ENCODE peak calls at places on chromosomes 12 and 14, in seven cellular contexts. L is sigmoid colon, M is H1, K is Panc1, T is GM12892, D is upper lobe of left lung, W is K562. O is an unnamed sample.
A peak's percentile ranks its signal among the peaks of the same experiment; 100 is the strongest.

GRCh38 chr14:61171687-61172086 is 109.5 kb downstream of the TMEM30B start:
- DNase-seq in D (no peak), W (no peak), L (no peak), T (no peak), K (no peak), M (no peak), O (no peak)

GRCh38 chr12:104825408-104825807 is 132.7 kb downstream of the SLC41A2 start:
- DNase-seq in M (no peak), L (no peak), D (no peak), K (no peak), T (no peak), W (peak; percentile 31), O (no peak)

GRCh38 chr12:120290541-120291312 is 976 bp downstream of the RNU4-2 start:
- DNase-seq in L (peak; percentile 69), T (no peak), W (no peak), D (peak; percentile 82), M (peak; percentile 64), K (peak; percentile 46), O (no peak)

GRCh38 chr12:5548152-5548933 is 116.4 kb downstream of the NTF3 start:
- DNase-seq in W (no peak), D (no peak), K (no peak), M (no peak), T (no peak), L (no peak), O (no peak)

GRCh38 chr12:107990325-107990724 is 138.8 kb upstream of the WSCD2 start:
- DNase-seq in K (no peak), T (no peak), D (no peak), M (peak; percentile 62), W (peak; percentile 19), L (no peak), O (no peak)

GRCh38 chr12:51923506-51924365 is 16.4 kb downstream of the ACVRL1 start:
- DNase-seq in T (no peak), L (peak; percentile 79), K (peak; percentile 4), M (peak; percentile 93), W (peak; percentile 70), D (peak; percentile 72), O (no peak)

GRCh38 chr12:71693126-71693525 is 7.2 kb downstream of the TMEM19 start:
- DNase-seq in L (no peak), D (no peak), W (no peak), T (no peak), K (no peak), M (no peak), O (no peak)

GRCh38 chr14:93006484-93007128 is 83.7 kb downstream of the CHGA start:
- DNase-seq in T (no peak), M (no peak), K (no peak), D (no peak), W (no peak), L (no peak), O (no peak)

GRCh38 chr14:86847176-86847575 is 1145.8 kb downstream of the GALC start:
- DNase-seq in D (no peak), W (no peak), L (no peak), T (no peak), K (no peak), M (no peak), O (no peak)

GRCh38 chr12:5713599-5714001 is 231.5 kb downstream of the ANO2 start:
- DNase-seq in D (no peak), T (no peak), L (no peak), K (no peak), W (no peak), M (no peak), O (no peak)

GRCh38 chr14:33682746-33683145 is 268.1 kb downstream of the EGLN3 start:
- DNase-seq in M (no peak), D (no peak), L (peak; percentile 72), T (no peak), W (no peak), K (no peak), O (no peak)

GRCh38 chr14:90693413-90693812 is 122.8 kb downstream of the TTC7B start:
- DNase-seq in K (no peak), L (no peak), T (no peak), W (no peak), M (no peak), D (no peak), O (no peak)

GRCh38 chr12:66237505-66238175 is 48.6 kb downstream of the IRAK3 start:
- DNase-seq in M (no peak), D (no peak), T (no peak), L (no peak), W (no peak), K (no peak), O (no peak)

GRCh38 chr14:41636492-41637392 is 30.1 kb downstream of the LRFN5 start:
- DNase-seq in W (no peak), T (no peak), M (no peak), D (no peak), K (no peak), L (no peak), O (no peak)

GRCh38 chr12:70722584-70723343 is 85.5 kb upstream of the PTPRB start:
- DNase-seq in T (no peak), D (no peak), W (no peak), L (no peak), M (no peak), K (no peak), O (no peak)

GRCh38 chr12:94749890-94750289 is 99.5 kb upstream of the TMCC3 start:
- DNase-seq in D (no peak), K (no peak), L (no peak), M (no peak), W (no peak), T (no peak), O (no peak)

GRCh38 chr12:6560501-6561205 is 4.8 kb upstream of the IFFO1 start:
- DNase-seq in T (no peak), L (no peak), M (no peak), D (no peak), W (no peak), K (no peak), O (no peak)

GRCh38 chr12:69555461-69555860 is 29.8 kb upstream of the CCT2 start:
- DNase-seq in M (no peak), T (no peak), W (no peak), K (no peak), D (no peak), L (no peak), O (no peak)

GRCh38 chr14:49306152-49306751 is 279.9 kb downstream of the RPS29 start:
- DNase-seq in L (no peak), D (no peak), T (no peak), K (no peak), W (peak; percentile 7), M (no peak), O (peak; percentile 14)

GRCh38 chr12:129819391-129819790 is 84.4 kb downstream of the TMEM132D start:
- DNase-seq in W (no peak), L (no peak), K (no peak), D (no peak), T (no peak), M (no peak), O (no peak)

GRCh38 chr14:75702606-75703261 is 41.7 kb downstream of the TTLL5 start:
- DNase-seq in L (no peak), K (no peak), T (no peak), D (no peak), M (no peak), W (no peak), O (no peak)

GRCh38 chr12:89288959-89289358 is 63.3 kb downstream of the DUSP6 start:
- DNase-seq in M (no peak), L (no peak), D (no peak), K (no peak), T (no peak), W (no peak), O (no peak)

GRCh38 chr12:63007726-63008125 is 72.8 kb upstream of the PPM1H start:
- DNase-seq in L (no peak), D (no peak), W (no peak), M (no peak), T (no peak), K (no peak), O (no peak)

GRCh38 chr14:35576856-35577255 is 42.9 kb downstream of the INSM2 start:
- DNase-seq in D (no peak), K (no peak), M (no peak), T (no peak), L (no peak), W (no peak), O (no peak)

GRCh38 chr12:5094986-5095385 is 51.3 kb downstream of the KCNA5 start:
- DNase-seq in K (no peak), W (no peak), L (no peak), M (no peak), T (no peak), D (no peak), O (no peak)

DNA sequence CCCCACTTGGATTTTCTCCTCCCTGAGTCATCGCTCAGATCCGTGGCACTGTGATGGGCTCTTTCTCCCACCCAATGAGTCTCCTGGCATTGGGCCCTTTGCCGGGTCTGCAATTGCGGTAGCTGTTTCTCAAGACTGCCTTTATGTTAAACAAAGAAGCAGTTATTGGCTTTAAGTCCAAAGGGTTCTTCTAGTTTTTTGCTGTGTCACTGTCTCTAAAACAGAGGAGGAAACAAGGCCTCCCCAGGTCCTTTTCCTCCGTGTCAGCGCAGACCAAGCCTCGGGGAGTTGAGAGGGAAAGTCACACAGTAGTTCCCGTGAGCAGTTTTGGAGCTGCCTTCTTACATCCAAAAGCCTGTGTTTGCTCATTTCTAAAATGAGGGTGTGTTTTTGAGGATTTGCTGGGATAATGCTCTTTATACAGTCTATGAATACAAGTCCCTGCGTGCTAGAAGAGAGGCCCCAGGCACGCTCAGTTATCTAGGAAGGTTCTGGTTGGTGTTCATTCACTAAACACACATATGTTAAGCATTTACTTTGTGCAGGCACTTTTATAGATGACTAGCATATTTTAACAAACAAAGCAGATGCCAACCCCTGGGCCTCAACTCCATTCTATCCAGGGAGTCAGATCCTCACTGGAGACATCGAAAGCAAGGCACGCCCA is 126.0 kb upstream of the PZP start:
- DNase-seq in D (no peak), T (no peak), L (no peak), M (no peak), W (no peak), K (no peak), O (peak; percentile 79)
- TF ChIP-seq POLR2AphosphoS5 in D (no peak), T (no peak), L (no peak), M (no peak), W (no peak), K (no peak), O (no peak)

DNA sequence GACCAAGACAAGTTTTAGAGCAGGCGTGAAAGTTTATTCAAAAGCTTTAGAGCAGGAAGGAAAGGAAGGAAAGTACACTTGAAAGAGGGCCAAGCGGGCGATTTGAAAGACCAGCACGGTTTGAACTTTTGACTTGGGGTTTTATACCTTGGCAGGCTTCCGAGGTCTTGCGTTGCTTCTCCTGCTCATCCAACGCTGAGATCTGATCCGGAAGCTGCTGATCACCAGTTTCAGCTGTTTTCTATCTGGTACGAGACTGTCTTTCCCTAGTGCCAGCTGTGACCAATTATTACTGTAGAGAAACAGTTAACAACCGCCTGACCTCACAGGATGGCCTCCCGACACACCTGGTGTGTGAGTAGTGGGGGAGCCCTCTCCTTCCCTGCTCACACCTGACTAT is 20.6 kb upstream of the SNRPF start:
- DNase-seq in W (no peak), K (no peak), T (no peak), M (no peak), L (no peak), D (peak; percentile 59), O (no peak)
- TF ChIP-seq POLR2AphosphoS5 in W (no peak), K (no peak), T (no peak), M (no peak), L (no peak), D (no peak), O (no peak)

GRCh38 chr12:12725956-12726542 is 8.9 kb downstream of the CDKN1B start:
- DNase-seq in D (no peak), K (no peak), T (no peak), W (no peak), M (no peak), L (no peak), O (no peak)
- TF ChIP-seq POLR2AphosphoS5 in D (peak; percentile 70), K (no peak), T (no peak), W (no peak), M (no peak), L (no peak), O (no peak)

GRCh38 chr12:121424632-121424992 is 24.7 kb downstream of the RNF34 start:
- DNase-seq in D (no peak), K (no peak), W (no peak), L (no peak), T (no peak), M (no peak), O (no peak)
- TF ChIP-seq POLR2AphosphoS5 in D (no peak), K (no peak), W (no peak), L (no peak), T (no peak), M (peak; percentile 11), O (no peak)

O was measured in SK-N-MC.